ENCODE peak calls at places on chromosome 20, in nine cellular contexts. One of them, this sample, is unnamed.

GRCh38 chr20:31490752-31491151 is 15.7 kb downstream of the REM1 start:
- DNase-seq in fibroblast of lung: no peak
- DNase-seq in spleen: no peak
- DNase-seq in mammary epithelial cell: no peak
- DNase-seq in substantia nigra: no peak
- DNase-seq in heart right ventricle: no peak
- DNase-seq in psoas muscle: no peak
- DNase-seq in left ventricle myocardium inferior: no peak
- DNase-seq in tibial artery: no peak
- DNase-seq in this sample: no peak

GRCh38 chr20:21371193-21371592 is 26.1 kb downstream of the NKX2-4 start:
- DNase-seq in fibroblast of lung: no peak
- DNase-seq in spleen: no peak
- DNase-seq in mammary epithelial cell: no peak
- DNase-seq in substantia nigra: no peak
- DNase-seq in heart right ventricle: no peak
- DNase-seq in psoas muscle: no peak
- DNase-seq in left ventricle myocardium inferior: no peak
- DNase-seq in tibial artery: no peak
- DNase-seq in this sample: no peak

GRCh38 chr20:32282461-32282860 is 5.0 kb downstream of the KIF3B start:
- DNase-seq in fibroblast of lung: no peak
- DNase-seq in spleen: no peak
- DNase-seq in mammary epithelial cell: no peak
- DNase-seq in substantia nigra: no peak
- DNase-seq in heart right ventricle: peak; percentile 52
- DNase-seq in psoas muscle: peak; percentile 55
- DNase-seq in left ventricle myocardium inferior: peak; percentile 57
- DNase-seq in tibial artery: no peak
- DNase-seq in this sample: no peak

GRCh38 chr20:25090492-25091429 is 8.8 kb upstream of the VSX1 start:
- DNase-seq in fibroblast of lung: no peak
- DNase-seq in spleen: peak; percentile 90
- DNase-seq in mammary epithelial cell: no peak
- DNase-seq in substantia nigra: no peak
- DNase-seq in heart right ventricle: no peak
- DNase-seq in psoas muscle: peak; percentile 50
- DNase-seq in left ventricle myocardium inferior: no peak
- DNase-seq in tibial artery: no peak
- DNase-seq in this sample: no peak

GRCh38 chr20:58986968-58987517 is 6.0 kb downstream of the NELFCD start:
- DNase-seq in fibroblast of lung: no peak
- DNase-seq in spleen: peak; percentile 59
- DNase-seq in mammary epithelial cell: no peak
- DNase-seq in substantia nigra: no peak
- DNase-seq in heart right ventricle: no peak
- DNase-seq in psoas muscle: no peak
- DNase-seq in left ventricle myocardium inferior: no peak
- DNase-seq in tibial artery: no peak
- DNase-seq in this sample: no peak

GRCh38 chr20:48190757-48191156 is 405.5 kb upstream of the SULF2 start:
- DNase-seq in fibroblast of lung: no peak
- DNase-seq in spleen: no peak
- DNase-seq in mammary epithelial cell: no peak
- DNase-seq in substantia nigra: no peak
- DNase-seq in heart right ventricle: no peak
- DNase-seq in psoas muscle: no peak
- DNase-seq in left ventricle myocardium inferior: no peak
- DNase-seq in tibial artery: no peak
- DNase-seq in this sample: no peak

GRCh38 chr20:59835448-59836395 is 97.7 kb downstream of the SYCP2 start:
- DNase-seq in fibroblast of lung: peak; percentile 38
- DNase-seq in spleen: peak; percentile 72
- DNase-seq in mammary epithelial cell: peak; percentile 68
- DNase-seq in substantia nigra: no peak
- DNase-seq in heart right ventricle: peak; percentile 36
- DNase-seq in psoas muscle: no peak
- DNase-seq in left ventricle myocardium inferior: peak; percentile 46
- DNase-seq in tibial artery: no peak
- DNase-seq in this sample: no peak

GRCh38 chr20:37147250-37147649 is 31.9 kb upstream of the RPN2 start:
- DNase-seq in fibroblast of lung: no peak
- DNase-seq in spleen: no peak
- DNase-seq in mammary epithelial cell: no peak
- DNase-seq in substantia nigra: no peak
- DNase-seq in heart right ventricle: no peak
- DNase-seq in psoas muscle: no peak
- DNase-seq in left ventricle myocardium inferior: no peak
- DNase-seq in tibial artery: no peak
- DNase-seq in this sample: no peak

GRCh38 chr20:17334866-17335412 is 108.1 kb downstream of the PCSK2 start:
- DNase-seq in fibroblast of lung: no peak
- DNase-seq in spleen: no peak
- DNase-seq in mammary epithelial cell: no peak
- DNase-seq in substantia nigra: no peak
- DNase-seq in heart right ventricle: no peak
- DNase-seq in psoas muscle: no peak
- DNase-seq in left ventricle myocardium inferior: no peak
- DNase-seq in tibial artery: no peak
- DNase-seq in this sample: no peak

GRCh38 chr20:37741055-37741454 is 47.2 kb downstream of the CTNNBL1 start:
- DNase-seq in fibroblast of lung: peak; percentile 60
- DNase-seq in spleen: no peak
- DNase-seq in mammary epithelial cell: peak; percentile 41
- DNase-seq in substantia nigra: no peak
- DNase-seq in heart right ventricle: no peak
- DNase-seq in psoas muscle: no peak
- DNase-seq in left ventricle myocardium inferior: no peak
- DNase-seq in tibial artery: no peak
- DNase-seq in this sample: no peak

GRCh38 chr20:23151008-23151703 is 65.0 kb upstream of the CD93 start:
- DNase-seq in fibroblast of lung: no peak
- DNase-seq in spleen: no peak
- DNase-seq in mammary epithelial cell: no peak
- DNase-seq in substantia nigra: no peak
- DNase-seq in heart right ventricle: no peak
- DNase-seq in psoas muscle: peak; percentile 27
- DNase-seq in left ventricle myocardium inferior: no peak
- DNase-seq in tibial artery: no peak
- DNase-seq in this sample: no peak

GRCh38 chr20:17875106-17875980 is 93.3 kb downstream of the SNX5 start:
- DNase-seq in fibroblast of lung: peak; percentile 83
- DNase-seq in spleen: no peak
- DNase-seq in mammary epithelial cell: no peak
- DNase-seq in substantia nigra: no peak
- DNase-seq in heart right ventricle: peak; percentile 58
- DNase-seq in psoas muscle: peak; percentile 80
- DNase-seq in left ventricle myocardium inferior: peak; percentile 45
- DNase-seq in tibial artery: peak; percentile 76
- DNase-seq in this sample: peak; percentile 89

GRCh38 chr20:58618694-58619540 is 32.2 kb upstream of the STX16 start:
- DNase-seq in fibroblast of lung: peak; percentile 86
- DNase-seq in spleen: peak; percentile 58
- DNase-seq in mammary epithelial cell: peak; percentile 64
- DNase-seq in substantia nigra: no peak
- DNase-seq in heart right ventricle: no peak
- DNase-seq in psoas muscle: peak; percentile 32
- DNase-seq in left ventricle myocardium inferior: no peak
- DNase-seq in tibial artery: peak; percentile 51
- DNase-seq in this sample: no peak

GRCh38 chr20:5657190-5657872 is 92.9 kb upstream of the SHLD1 start:
- DNase-seq in fibroblast of lung: peak; percentile 99
- DNase-seq in spleen: no peak
- DNase-seq in mammary epithelial cell: peak; percentile 98
- DNase-seq in substantia nigra: no peak
- DNase-seq in heart right ventricle: peak; percentile 46
- DNase-seq in psoas muscle: peak; percentile 51
- DNase-seq in left ventricle myocardium inferior: peak; percentile 20
- DNase-seq in tibial artery: peak; percentile 48
- DNase-seq in this sample: no peak

GRCh38 chr20:51120438-51120837 is 97.5 kb upstream of the KCNG1 start:
- DNase-seq in fibroblast of lung: no peak
- DNase-seq in spleen: no peak
- DNase-seq in mammary epithelial cell: no peak
- DNase-seq in substantia nigra: no peak
- DNase-seq in heart right ventricle: no peak
- DNase-seq in psoas muscle: no peak
- DNase-seq in left ventricle myocardium inferior: no peak
- DNase-seq in tibial artery: no peak
- DNase-seq in this sample: no peak

GRCh38 chr20:50085481-50086365 is 27.2 kb downstream of the UBE2V1 start:
- DNase-seq in fibroblast of lung: peak; percentile 58
- DNase-seq in spleen: no peak
- DNase-seq in mammary epithelial cell: peak; percentile 42
- DNase-seq in substantia nigra: no peak
- DNase-seq in heart right ventricle: peak; percentile 46
- DNase-seq in psoas muscle: no peak
- DNase-seq in left ventricle myocardium inferior: no peak
- DNase-seq in tibial artery: peak; percentile 32
- DNase-seq in this sample: peak; percentile 69

DNA sequence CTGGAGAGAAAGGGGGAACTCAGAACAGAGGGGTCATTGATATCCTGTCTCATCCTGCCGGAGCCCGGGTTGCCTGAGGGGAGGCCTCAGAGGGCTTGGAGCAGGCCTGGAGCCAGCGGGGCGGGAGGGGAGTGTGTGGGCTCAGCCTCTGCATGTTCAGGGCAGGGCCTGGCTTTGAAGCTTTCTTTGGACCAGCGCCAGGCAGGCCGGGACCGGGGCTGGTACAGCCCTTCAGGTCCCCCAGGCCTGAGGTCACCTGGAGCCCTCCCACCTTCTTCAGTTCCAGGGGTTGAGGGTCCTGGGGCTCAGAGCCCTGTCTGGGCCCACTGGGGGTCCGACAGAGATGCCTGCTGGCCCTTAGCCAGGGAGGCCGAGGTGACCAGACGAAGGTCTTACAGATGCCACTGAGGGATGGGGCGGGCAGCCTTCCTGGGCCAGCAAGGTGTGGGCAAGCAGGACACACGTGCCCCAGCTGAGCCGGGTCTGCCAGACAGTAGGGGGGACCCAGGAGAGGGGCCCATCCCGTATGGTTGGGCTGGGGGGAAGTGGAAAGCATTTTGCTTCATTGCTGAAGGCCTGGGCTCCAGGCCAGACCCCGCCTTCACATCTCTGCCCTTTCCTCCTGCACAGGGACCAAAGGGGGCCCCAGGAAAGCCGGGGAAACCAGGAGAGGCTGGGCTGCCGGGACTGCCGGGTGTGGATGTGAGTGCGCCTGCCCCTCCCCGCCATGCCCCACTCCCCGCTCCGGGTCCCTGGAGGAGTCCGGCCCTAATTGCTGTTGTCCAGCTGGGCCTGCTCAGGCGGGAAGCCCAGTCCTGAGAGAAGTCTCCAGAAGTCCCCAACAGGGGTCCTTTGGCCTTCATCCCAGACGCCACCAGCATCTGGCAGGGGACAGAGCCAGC is 2.0 kb downstream of the COL9A3 start:
- DNase-seq in fibroblast of lung: no peak
- DNase-seq in spleen: no peak
- DNase-seq in mammary epithelial cell: peak; percentile 52
- DNase-seq in substantia nigra: peak; percentile 60
- DNase-seq in heart right ventricle: peak; percentile 74
- DNase-seq in psoas muscle: peak; percentile 76
- DNase-seq in left ventricle myocardium inferior: peak; percentile 76
- DNase-seq in tibial artery: no peak
- DNase-seq in this sample: no peak
- H3K27ac ChIP-seq in fibroblast of lung: no peak overlapping the region
- H3K27ac ChIP-seq in spleen: no peak overlapping the region
- H3K27ac ChIP-seq in mammary epithelial cell: no peak overlapping the region
- H3K27ac ChIP-seq in substantia nigra: peak overlapping the region; percentile 97
- H3K27ac ChIP-seq in heart right ventricle: peak overlapping the region; percentile 65
- H3K27ac ChIP-seq in psoas muscle: no peak overlapping the region
- H3K27ac ChIP-seq in left ventricle myocardium inferior: peak overlapping the region; percentile 79
- H3K27ac ChIP-seq in tibial artery: no peak overlapping the region
- H3K27ac ChIP-seq in this sample: no peak overlapping the region

DNA sequence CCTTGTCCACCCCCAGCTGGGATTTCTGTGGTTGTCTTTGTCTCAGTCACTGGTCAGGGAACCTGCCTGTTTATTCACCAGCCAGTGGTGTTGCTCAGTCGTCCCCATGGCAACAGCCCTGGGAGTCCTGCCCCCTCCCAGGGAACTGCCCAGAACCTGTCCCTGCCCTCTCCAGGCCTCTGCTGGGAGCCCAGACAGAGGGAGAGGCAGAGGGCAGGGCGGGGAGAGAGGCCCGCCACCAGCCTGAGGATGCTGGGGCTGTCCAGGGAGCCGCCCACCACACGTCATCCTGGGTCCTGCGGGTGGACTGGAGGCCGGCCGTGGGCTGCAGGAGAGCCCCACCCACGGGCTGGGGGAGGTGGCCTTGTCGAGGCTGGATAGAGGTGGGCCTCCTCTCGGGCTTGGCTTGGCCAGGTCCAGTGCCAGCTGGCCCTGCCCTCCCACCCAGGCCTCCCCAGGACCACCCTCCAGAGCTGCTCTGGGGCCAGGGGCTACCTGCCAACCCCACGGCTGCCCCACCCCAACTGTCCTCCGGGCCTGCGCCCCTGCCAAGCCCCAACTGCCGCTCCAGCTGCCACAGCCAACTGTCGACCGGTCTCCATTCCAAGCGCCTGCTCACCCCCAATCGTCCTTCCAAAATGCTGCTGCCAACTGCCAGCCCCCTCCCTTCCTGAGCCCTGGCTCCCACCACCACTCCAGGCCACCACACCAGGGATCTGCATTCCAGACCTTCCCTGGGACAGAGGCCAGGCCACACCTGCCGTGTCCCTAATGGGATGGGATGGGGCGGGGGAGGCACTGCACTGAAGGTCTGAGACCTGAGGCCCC is 4.2 kb upstream of the ZBTB46 start:
- DNase-seq in fibroblast of lung: peak; percentile 98
- DNase-seq in spleen: peak; percentile 90
- DNase-seq in mammary epithelial cell: peak; percentile 93
- DNase-seq in substantia nigra: no peak
- DNase-seq in heart right ventricle: peak; percentile 92
- DNase-seq in psoas muscle: peak; percentile 91
- DNase-seq in left ventricle myocardium inferior: peak; percentile 86
- DNase-seq in tibial artery: peak; percentile 91
- DNase-seq in this sample: peak; percentile 88
- H3K27ac ChIP-seq in fibroblast of lung: no peak overlapping the region
- H3K27ac ChIP-seq in spleen: peak overlapping the region; percentile 70
- H3K27ac ChIP-seq in mammary epithelial cell: no peak overlapping the region
- H3K27ac ChIP-seq in substantia nigra: no peak overlapping the region
- H3K27ac ChIP-seq in heart right ventricle: peak overlapping the region; percentile 92
- H3K27ac ChIP-seq in psoas muscle: peak overlapping the region; percentile 2
- H3K27ac ChIP-seq in left ventricle myocardium inferior: peak overlapping the region; percentile 96
- H3K27ac ChIP-seq in tibial artery: peak overlapping the region; percentile 36
- H3K27ac ChIP-seq in this sample: peak overlapping the region; percentile 24

GRCh38 chr20:55530763-55531162 is 474.6 kb downstream of the CBLN4 start:
- DNase-seq in fibroblast of lung: no peak
- DNase-seq in spleen: no peak
- DNase-seq in mammary epithelial cell: peak; percentile 18
- DNase-seq in substantia nigra: no peak
- DNase-seq in heart right ventricle: no peak
- DNase-seq in psoas muscle: no peak
- DNase-seq in left ventricle myocardium inferior: no peak
- DNase-seq in tibial artery: no peak
- DNase-seq in this sample: no peak
- H3K27ac ChIP-seq in fibroblast of lung: no peak overlapping the region
- H3K27ac ChIP-seq in spleen: no peak overlapping the region
- H3K27ac ChIP-seq in mammary epithelial cell: no peak overlapping the region
- H3K27ac ChIP-seq in substantia nigra: no peak overlapping the region
- H3K27ac ChIP-seq in heart right ventricle: no peak overlapping the region
- H3K27ac ChIP-seq in psoas muscle: no peak overlapping the region
- H3K27ac ChIP-seq in left ventricle myocardium inferior: no peak overlapping the region
- H3K27ac ChIP-seq in tibial artery: no peak overlapping the region
- H3K27ac ChIP-seq in this sample: no peak overlapping the region

GRCh38 chr20:3802524-3803239 is 6.6 kb downstream of the CDC25B start:
- DNase-seq in fibroblast of lung: no peak
- DNase-seq in spleen: no peak
- DNase-seq in mammary epithelial cell: no peak
- DNase-seq in substantia nigra: no peak
- DNase-seq in heart right ventricle: no peak
- DNase-seq in psoas muscle: peak; percentile 30
- DNase-seq in left ventricle myocardium inferior: no peak
- DNase-seq in tibial artery: no peak
- DNase-seq in this sample: no peak
- H3K27ac ChIP-seq in fibroblast of lung: no peak overlapping the region
- H3K27ac ChIP-seq in spleen: peak overlapping the region; percentile 38
- H3K27ac ChIP-seq in mammary epithelial cell: no peak overlapping the region
- H3K27ac ChIP-seq in substantia nigra: peak overlapping the region; percentile 39
- H3K27ac ChIP-seq in heart right ventricle: no peak overlapping the region
- H3K27ac ChIP-seq in psoas muscle: no peak overlapping the region
- H3K27ac ChIP-seq in left ventricle myocardium inferior: no peak overlapping the region
- H3K27ac ChIP-seq in tibial artery: no peak overlapping the region
- H3K27ac ChIP-seq in this sample: peak overlapping the region; percentile 96